ENCODE peak calls at places on chromosomes 1 and 21, in five cellular contexts. T is heart right ventricle, I is A549, N is left ventricle myocardium inferior, P is coronary artery. H is an unnamed sample.

GRCh38 chr21:33396966-33397365 is 6.2 kb upstream of the IFNGR2 start:
- DNase-seq in P (no peak), I (no peak), N (peak; percentile 50), T (peak; percentile 47), H (no peak)

GRCh38 chr1:119139393-119139792 is 1.1 kb downstream of the WARS2 start:
- DNase-seq in T (no peak), P (no peak), N (no peak), I (no peak), H (no peak)

GRCh38 chr1:191096405-191096804 is 618.7 kb upstream of the BRINP3 start:
- DNase-seq in P (no peak), T (no peak), I (no peak), N (no peak), H (no peak)

GRCh38 chr1:116817582-116818064 is 63.4 kb downstream of the CD2 start:
- DNase-seq in P (no peak), N (no peak), T (no peak), I (peak; percentile 74), H (no peak)

GRCh38 chr1:916173-917075 is 7.3 kb upstream of the SAMD11 start:
- DNase-seq in T (no peak), I (no peak), N (peak; percentile 19), P (no peak), H (no peak)

GRCh38 chr1:228236744-228237143 is 28.9 kb downstream of the OBSCN start:
- DNase-seq in P (no peak), T (peak; percentile 44), I (peak; percentile 42), N (no peak), H (no peak)

GRCh38 chr1:39639333-39640130 is at the start of gene HEYL:
- DNase-seq in P (peak; percentile 94), N (peak; percentile 85), T (peak; percentile 81), I (peak; percentile 86), H (no peak)

GRCh38 chr1:53266038-53266437 is 27.7 kb upstream of the MAGOH start:
- DNase-seq in N (no peak), P (no peak), T (no peak), I (no peak), H (no peak)

GRCh38 chr1:153932593-153933131 is 9.9 kb upstream of the GATAD2B start:
- DNase-seq in T (no peak), P (no peak), N (no peak), I (no peak), H (no peak)

GRCh38 chr1:6803357-6803756 is 18.1 kb downstream of the CAMTA1 start:
- DNase-seq in I (no peak), P (no peak), T (no peak), N (no peak), H (no peak)

GRCh38 chr1:11858968-11859871 is 475 bp upstream of the NPPB start:
- DNase-seq in P (no peak), T (peak; percentile 66), I (peak; percentile 37), N (peak; percentile 59), H (no peak)

GRCh38 chr1:67879485-67879884 is 46.2 kb upstream of the GNG12 start:
- DNase-seq in T (no peak), P (no peak), I (no peak), N (no peak), H (no peak)

GRCh38 chr1:25869909-25870606 is 5.5 kb downstream of the PAQR7 start:
- DNase-seq in N (no peak), I (no peak), T (no peak), P (no peak), H (no peak)

GRCh38 chr1:20882837-20883236 is 95.7 kb upstream of the HP1BP3 start:
- DNase-seq in N (no peak), I (no peak), P (no peak), T (no peak), H (no peak)

GRCh38 chr1:6913086-6913485 is 127.8 kb downstream of the CAMTA1 start:
- DNase-seq in T (no peak), I (no peak), N (no peak), P (peak; percentile 36), H (no peak)

GRCh38 chr1:62325696-62326095 is 6.5 kb upstream of the KANK4 start:
- DNase-seq in P (no peak), N (no peak), T (no peak), I (no peak), H (no peak)

GRCh38 chr1:5948681-5949005 is 43.6 kb downstream of the NPHP4 start:
- DNase-seq in P (no peak), N (no peak), I (no peak), T (no peak), H (no peak)

GRCh38 chr1:32733573-32734321 is 31.2 kb upstream of the SYNC start:
- DNase-seq in T (peak; percentile 64), N (no peak), P (no peak), I (no peak), H (no peak)

GRCh38 chr21:45974073-45975016 is 7.2 kb upstream of the COL6A1 start:
- DNase-seq in T (no peak), I (no peak), P (peak; percentile 87), N (peak; percentile 70), H (no peak)

GRCh38 chr1:983736-984475 is 2.0 kb upstream of the PERM1 start:
- DNase-seq in T (peak; percentile 48), N (peak; percentile 55), P (no peak), I (no peak), H (no peak)

GRCh38 chr1:192555399-192555798 is 20.2 kb upstream of the RGS1 start:
- DNase-seq in I (no peak), T (no peak), P (no peak), N (no peak), H (no peak)

GRCh38 chr1:192557841-192558595 is 17.6 kb upstream of the RGS1 start:
- DNase-seq in P (no peak), T (no peak), I (no peak), N (no peak), H (no peak)

GRCh38 chr1:192563129-192563528 is 12.4 kb upstream of the RGS1 start:
- DNase-seq in T (no peak), I (no peak), N (no peak), P (no peak), H (no peak)

GRCh38 chr1:192554904-192555303 is 20.7 kb upstream of the RGS1 start:
- DNase-seq in N (no peak), P (no peak), I (no peak), T (no peak), H (no peak)

DNA sequence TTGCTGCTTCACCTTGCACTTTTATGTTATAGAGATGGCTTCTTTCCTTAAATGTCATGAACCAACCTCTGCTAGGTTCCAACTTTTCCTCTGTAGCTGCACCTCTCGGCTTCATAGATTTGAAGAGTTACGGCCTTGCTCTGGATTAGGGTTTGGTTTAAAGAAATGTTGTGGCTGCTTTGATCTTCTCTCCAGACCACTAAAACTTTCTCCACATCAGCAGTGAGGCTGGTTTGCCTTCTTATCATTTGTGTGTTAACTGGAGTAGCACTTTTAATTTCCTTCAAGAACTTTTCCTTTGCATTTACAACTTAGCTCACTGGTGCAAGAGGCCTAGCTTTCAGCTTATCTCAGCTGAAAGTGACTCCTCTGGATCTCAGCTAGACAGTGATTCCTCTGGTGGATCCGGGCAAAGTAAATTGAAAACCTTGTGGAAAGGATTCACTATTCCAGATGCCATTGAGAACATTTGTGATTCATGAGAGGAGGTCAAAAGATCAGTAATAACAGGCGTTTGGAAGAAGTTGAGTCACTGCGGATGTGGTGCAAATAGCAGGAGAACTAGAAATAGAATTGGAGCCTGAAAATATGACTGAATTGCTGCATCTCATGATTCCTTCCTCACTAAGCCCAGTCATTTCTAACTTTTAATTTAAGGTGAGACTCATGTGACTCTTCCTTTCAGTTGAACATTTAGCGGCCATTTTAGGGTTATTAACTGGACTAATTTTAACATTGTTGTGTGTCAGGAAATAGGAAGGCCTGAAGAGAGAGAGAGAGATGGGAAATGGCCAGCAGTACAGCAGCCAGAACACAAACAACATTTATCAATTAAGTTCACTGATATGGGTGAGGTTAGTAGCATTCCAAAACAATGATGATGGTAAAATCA is 16.2 kb upstream of the RGS1 start:
- DNase-seq in I (peak; percentile 12), N (no peak), T (no peak), P (no peak), H (no peak)
- H3K27ac ChIP-seq in I (no peak overlapping the region), N (no peak overlapping the region), T (no peak overlapping the region), P (peak overlapping the region; percentile 85), H (peak overlapping the region; percentile 15)

DNA sequence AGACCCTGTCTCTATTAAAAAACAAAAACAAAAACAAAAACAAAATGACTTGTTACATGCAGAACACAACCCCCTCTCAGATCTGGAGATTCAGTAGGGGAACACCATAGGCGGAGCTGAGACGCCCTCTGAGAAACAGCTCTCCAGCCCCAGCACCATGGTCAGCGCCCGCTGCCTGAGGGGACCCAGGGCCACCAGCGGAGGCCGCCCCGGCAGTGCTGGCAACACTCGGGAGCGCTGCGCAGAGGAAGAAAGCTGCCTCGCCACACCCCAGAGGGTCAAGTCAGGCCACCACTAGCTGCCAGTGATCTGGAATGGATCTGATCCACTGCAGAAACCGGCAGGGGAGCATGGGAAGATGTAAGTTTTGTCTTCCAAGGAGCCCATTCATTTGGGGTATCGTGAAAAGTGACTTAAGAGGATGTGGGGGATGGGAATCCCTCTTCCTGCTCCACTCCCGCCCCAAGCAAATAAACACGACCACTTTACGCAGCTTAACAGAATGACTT is 3.1 kb downstream of the ACTA1 start:
- DNase-seq in I (no peak), N (peak; percentile 69), T (peak; percentile 73), P (no peak), H (no peak)
- TF ChIP-seq CTCF in I (no peak), N (no peak), T (no peak), P (no peak), H (no peak)

GRCh38 chr1:107474877-107475612 is 334.2 kb downstream of the NTNG1 start:
- DNase-seq in P (no peak), N (no peak), I (no peak), T (no peak), H (no peak)

GRCh38 chr1:107480548-107480947 is 339.7 kb downstream of the NTNG1 start:
- DNase-seq in T (no peak), P (no peak), I (no peak), N (no peak), H (no peak)

GRCh38 chr1:107477233-107477632 is 336.4 kb downstream of the NTNG1 start:
- DNase-seq in P (no peak), I (peak; percentile 11), N (no peak), T (no peak), H (no peak)

GRCh38 chr1:107483949-107484348 is 343.1 kb downstream of the NTNG1 start:
- DNase-seq in T (no peak), I (no peak), N (no peak), P (no peak), H (no peak)

DNA sequence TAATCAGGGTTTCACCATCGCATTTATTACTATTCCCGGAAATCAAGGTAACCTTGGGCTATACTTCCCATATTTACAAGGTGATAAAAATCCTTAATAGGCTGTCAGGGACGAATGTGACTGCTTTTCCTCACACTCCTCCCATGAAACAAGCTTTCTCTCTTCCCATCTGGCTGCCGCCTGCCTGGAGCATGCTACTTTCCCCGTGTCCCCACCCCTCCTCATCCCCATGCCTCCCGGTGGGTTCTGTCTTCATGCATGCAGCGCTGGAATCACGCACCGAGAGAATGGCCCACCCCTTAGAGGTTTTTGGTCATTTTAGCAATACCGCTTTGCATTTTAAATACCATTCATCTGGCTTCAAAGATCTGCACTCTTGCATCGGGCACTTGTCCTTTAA is 339.0 kb downstream of the NTNG1 start:
- DNase-seq in P (no peak), N (no peak), I (no peak), T (no peak), H (no peak)
- H3K4me3 ChIP-seq in P (no peak overlapping the region), N (no peak overlapping the region), I (no peak overlapping the region), T (no peak overlapping the region), H (no peak overlapping the region)

DNA sequence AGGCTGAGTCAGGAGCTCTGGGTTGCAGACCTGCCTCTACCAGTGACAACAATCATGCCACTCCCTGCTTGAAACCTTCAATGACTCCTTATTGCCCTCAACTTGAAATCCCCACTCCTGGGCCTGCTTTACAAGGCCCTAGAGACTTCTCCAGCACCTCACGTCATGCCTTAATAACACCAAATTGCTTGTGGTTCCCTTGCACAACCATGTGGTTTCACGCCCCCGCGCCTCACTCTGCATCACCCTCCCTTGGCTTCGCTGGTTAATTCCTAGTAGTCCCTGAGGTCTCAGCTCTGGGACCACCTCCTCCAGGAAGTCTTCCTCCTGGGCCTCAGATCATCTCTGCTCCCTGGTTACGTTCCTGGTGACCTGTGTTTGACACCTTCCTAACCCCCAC is 33.0 kb downstream of the EPHA2 start:
- DNase-seq in T (no peak), I (no peak), N (no peak), P (no peak), H (no peak)
- H3K27ac ChIP-seq in T (no peak overlapping the region), I (no peak overlapping the region), N (no peak overlapping the region), P (no peak overlapping the region), H (peak overlapping the region; percentile 61)

H was measured in vagina.